ENCODE peak calls at places on chromosomes 16 and 17, in ten cellular contexts. P is progenitor cell of endocrine pancreas; F is NCI-H1417; E is CD4-positive, alpha-beta T cell; V is fibroblast of mammary gland; D is ELF-1; M is AG10803; W is DMS53; H is NCI-H1694; Y is kidney epithelial cell. G is an unnamed sample.

GRCh38 chr16:88965411-88965810 is 11.6 kb downstream of the CBFA2T3 start:
- DNase-seq in P (no peak), F (no peak), E (no peak), V (no peak), D (no peak), M (no peak), W (no peak), H (no peak), Y (no peak), G (no peak)

GRCh38 chr16:71250461-71251232 is 20.1 kb upstream of the HYDIN start:
- DNase-seq in P (no peak), F (no peak), E (no peak), V (peak; percentile 5), D (no peak), M (peak; percentile 1), W (no peak), H (no peak), Y (no peak), G (no peak)

GRCh38 chr16:71406724-71407123 is 35.1 kb downstream of the TLE7 start:
- DNase-seq in P (no peak), F (no peak), E (no peak), V (no peak), D (no peak), M (no peak), W (no peak), H (no peak), Y (no peak), G (no peak)

GRCh38 chr16:3982216-3982615 is 101.7 kb upstream of the CREBBP start:
- DNase-seq in P (no peak), F (no peak), E (no peak), V (no peak), D (no peak), M (no peak), W (no peak), H (no peak), Y (no peak), G (no peak)

GRCh38 chr17:77145635-77146632 is 5.2 kb downstream of the SEC14L1 start:
- DNase-seq in P (no peak), F (no peak), E (no peak), V (peak; percentile 71), D (peak; percentile 72), M (peak; percentile 92), W (no peak), H (no peak), Y (no peak), G (peak; percentile 92)

GRCh38 chr16:31430380-31431052 is 2.4 kb upstream of the COX6A2 start:
- DNase-seq in P (no peak), F (no peak), E (no peak), V (no peak), D (peak; percentile 15), M (no peak), W (no peak), H (no peak), Y (no peak), G (no peak)

GRCh38 chr16:72769876-72770275 is 278.1 kb downstream of the ZFHX3 start:
- DNase-seq in P (no peak), F (no peak), E (no peak), V (no peak), D (no peak), M (no peak), W (no peak), H (no peak), Y (no peak), G (no peak)

GRCh38 chr17:14295676-14296075 is 5.2 kb upstream of the HS3ST3B1 start:
- DNase-seq in P (no peak), F (no peak), E (no peak), V (no peak), D (no peak), M (no peak), W (no peak), H (no peak), Y (no peak), G (no peak)

GRCh38 chr17:53219821-53220220 is 602.9 kb upstream of the KIF2B start:
- DNase-seq in P (no peak), F (no peak), E (no peak), V (no peak), D (no peak), M (no peak), W (no peak), H (no peak), Y (no peak), G (no peak)

GRCh38 chr16:46907061-46907774 is 23.1 kb downstream of the GPT2 start:
- DNase-seq in P (no peak), F (no peak), E (no peak), V (no peak), D (no peak), M (no peak), W (peak; percentile 24), H (no peak), Y (no peak), G (no peak)

GRCh38 chr16:30142672-30143346 is 19.8 kb upstream of the MAPK3 start:
- DNase-seq in P (no peak), F (peak; percentile 8), E (no peak), V (no peak), D (peak; percentile 54), M (no peak), W (peak; percentile 41), H (no peak), Y (no peak), G (no peak)

GRCh38 chr17:76612977-76613851 is 27.6 kb upstream of the ST6GALNAC2 start:
- DNase-seq in P (no peak), F (no peak), E (no peak), V (no peak), D (peak; percentile 85), M (no peak), W (no peak), H (no peak), Y (no peak), G (no peak)

GRCh38 chr17:15321556-15322250 is 19.7 kb downstream of the TEKT3 start:
- DNase-seq in P (no peak), F (no peak), E (no peak), V (peak; percentile 72), D (no peak), M (peak; percentile 50), W (no peak), H (no peak), Y (no peak), G (no peak)

GRCh38 chr17:48604770-48605329 is at the start of gene HOXB6:
- DNase-seq in P (no peak), F (no peak), E (no peak), V (peak; percentile 63), D (no peak), M (peak; percentile 78), W (no peak), H (no peak), Y (peak; percentile 55), G (peak; percentile 71)

GRCh38 chr17:40952675-40953074 is 14.1 kb downstream of the KRT39 start:
- DNase-seq in P (no peak), F (no peak), E (no peak), V (peak; percentile 92), D (no peak), M (peak; percentile 97), W (peak; percentile 40), H (no peak), Y (peak; percentile 71), G (peak; percentile 40)

GRCh38 chr17:47721725-47722124 is 11.3 kb upstream of the TBX21 start:
- DNase-seq in P (no peak), F (no peak), E (no peak), V (no peak), D (no peak), M (no peak), W (no peak), H (no peak), Y (no peak), G (no peak)

GRCh38 chr17:37292429-37293139 is 83.2 kb upstream of the C17orf78 start:
- DNase-seq in P (no peak), F (no peak), E (no peak), V (peak; percentile 42), D (no peak), M (peak; percentile 64), W (no peak), H (no peak), Y (no peak), G (no peak)

GRCh38 chr16:85553436-85554113 is 59.5 kb upstream of the GSE1 start:
- DNase-seq in P (peak; percentile 68), F (peak; percentile 80), E (peak; percentile 24), V (peak; percentile 50), D (peak; percentile 88), M (peak; percentile 54), W (peak; percentile 86), H (no peak), Y (no peak), G (peak; percentile 67)

GRCh38 chr17:41073676-41074075 is 8.0 kb upstream of the KRTAP2-4 start:
- DNase-seq in P (no peak), F (no peak), E (no peak), V (no peak), D (no peak), M (no peak), W (no peak), H (no peak), Y (no peak), G (no peak)

GRCh38 chr16:86772671-86773338 is 194.5 kb downstream of the FOXL1 start:
- DNase-seq in P (no peak), F (no peak), E (no peak), V (peak; percentile 70), D (peak; percentile 45), M (peak; percentile 88), W (no peak), H (no peak), Y (peak; percentile 89), G (peak; percentile 90)

GRCh38 chr16:54519161-54519685 is 232.6 kb upstream of the IRX3 start:
- DNase-seq in P (no peak), F (no peak), E (no peak), V (peak; percentile 68), D (no peak), M (no peak), W (no peak), H (no peak), Y (no peak), G (no peak)

GRCh38 chr17:73286863-73287296 is 24.9 kb downstream of the CDC42EP4 start:
- DNase-seq in P (no peak), F (no peak), E (no peak), V (peak; percentile 83), D (no peak), M (no peak), W (no peak), H (no peak), Y (no peak), G (no peak)

GRCh38 chr17:3739422-3740124 is 15.9 kb downstream of the HASPIN start:
- DNase-seq in P (no peak), F (no peak), E (no peak), V (no peak), D (peak; percentile 16), M (no peak), W (no peak), H (no peak), Y (no peak), G (no peak)

GRCh38 chr17:1413281-1413791 is 13.3 kb upstream of the YWHAE start:
- DNase-seq in P (no peak), F (no peak), E (no peak), V (peak; percentile 94), D (no peak), M (peak; percentile 66), W (peak; percentile 73), H (no peak), Y (peak; percentile 63), G (peak; percentile 90)

GRCh38 chr16:81861915-81862314 is 82.8 kb downstream of the PLCG2 start:
- DNase-seq in P (no peak), F (no peak), E (no peak), V (no peak), D (no peak), M (no peak), W (no peak), H (no peak), Y (no peak), G (peak; percentile 5)

GRCh38 chr17:3988297-3989120 is 24.3 kb upstream of the ATP2A3 start:
- DNase-seq in P (no peak), F (no peak), E (no peak), V (peak; percentile 26), D (no peak), M (no peak), W (no peak), H (no peak), Y (no peak), G (no peak)

GRCh38 chr17:81948635-81949378 is 1.8 kb upstream of the MYADML2 start:
- DNase-seq in P (no peak), F (no peak), E (no peak), V (no peak), D (no peak), M (no peak), W (no peak), H (no peak), Y (no peak), G (no peak)

GRCh38 chr17:28295677-28296578 is 23.1 kb upstream of the TMEM97 start:
- DNase-seq in P (no peak), F (no peak), E (no peak), V (no peak), D (no peak), M (no peak), W (no peak), H (no peak), Y (no peak), G (no peak)

G was measured in RPMI7951.